ENCODE peak calls at places on chromosome 4, in ten cellular contexts. T is IMR-90, P is Peyer's patch, W is GM12878, S is testis, L is adrenal gland, O is transverse colon, F is upper lobe of left lung, A is A549, H is spleen. I is an unnamed sample.

GRCh38 chr4:122747068-122747467 is 14.6 kb downstream of the BBS12 start:
- DNase-seq in T (no peak), P (no peak), W (no peak), S (no peak), L (no peak), O (no peak), F (no peak), A (no peak), H (no peak), I (no peak)

GRCh38 chr4:53131562-53131925 is 234.3 kb downstream of the SCFD2 start:
- DNase-seq in T (no peak), P (no peak), W (no peak), S (no peak), L (no peak), O (no peak), F (no peak), A (no peak), H (no peak), I (no peak)

GRCh38 chr4:61201562-61202099 is 1.5 kb downstream of the ADGRL3 start:
- DNase-seq in T (no peak), P (peak; percentile 40), W (no peak), S (peak; percentile 19), L (no peak), O (no peak), F (peak; percentile 77), A (no peak), H (no peak), I (no peak)

GRCh38 chr4:86013623-86014022 is 346.2 kb downstream of the MAPK10 start:
- DNase-seq in T (peak; percentile 69), P (no peak), W (no peak), S (no peak), L (peak; percentile 44), O (no peak), F (no peak), A (no peak), H (no peak), I (peak; percentile 14)

GRCh38 chr4:152100378-152101201 is 339.8 kb upstream of the GATB start:
- DNase-seq in T (no peak), P (peak; percentile 83), W (no peak), S (no peak), L (no peak), O (peak; percentile 38), F (no peak), A (no peak), H (peak; percentile 84), I (peak; percentile 20)

GRCh38 chr4:2250003-2250763 is 8.3 kb upstream of the HAUS3 start:
- DNase-seq in T (no peak), P (peak; percentile 39), W (no peak), S (peak; percentile 11), L (peak; percentile 1), O (no peak), F (peak; percentile 76), A (no peak), H (no peak), I (no peak)

GRCh38 chr4:75675004-75675531 is 1.9 kb upstream of the G3BP2 start:
- DNase-seq in T (no peak), P (no peak), W (no peak), S (no peak), L (no peak), O (no peak), F (no peak), A (no peak), H (no peak), I (no peak)

GRCh38 chr4:55366621-55367020 is 20.6 kb downstream of the SRD5A3 start:
- DNase-seq in T (no peak), P (no peak), W (no peak), S (no peak), L (no peak), O (no peak), F (no peak), A (no peak), H (no peak), I (no peak)

GRCh38 chr4:57119054-57119651 is 9.0 kb upstream of the IGFBP7 start:
- DNase-seq in T (peak; percentile 96), P (peak; percentile 50), W (no peak), S (peak; percentile 56), L (peak; percentile 37), O (peak; percentile 54), F (no peak), A (peak; percentile 75), H (no peak), I (peak; percentile 11)

GRCh38 chr4:1010522-1011021 is 854 bp upstream of the FGFRL1 start:
- DNase-seq in T (peak; percentile 68), P (peak; percentile 89), W (no peak), S (peak; percentile 48), L (peak; percentile 89), O (peak; percentile 76), F (peak; percentile 91), A (peak; percentile 83), H (peak; percentile 91), I (peak; percentile 58)

GRCh38 chr4:176193126-176193525 is 2.3 kb downstream of the SPATA4 start:
- DNase-seq in T (peak; percentile 65), P (no peak), W (no peak), S (no peak), L (no peak), O (no peak), F (no peak), A (no peak), H (no peak), I (no peak)

GRCh38 chr4:92303621-92304027 is at the start of gene GRID2:
- DNase-seq in T (peak; percentile 2), P (no peak), W (no peak), S (peak; percentile 23), L (no peak), O (no peak), F (peak; percentile 82), A (no peak), H (no peak), I (peak; percentile 9)

GRCh38 chr4:102335616-102336015 is 9.7 kb downstream of the SLC39A8 start:
- DNase-seq in T (no peak), P (no peak), W (no peak), S (no peak), L (no peak), O (no peak), F (no peak), A (no peak), H (no peak), I (no peak)
- TF ChIP-seq POLR2A in T (no peak), P (no peak), W (no peak), S (no peak), L (no peak), O (no peak), F (no peak), A (no peak), H (no peak), I (no peak)

GRCh38 chr4:6770581-6771228 is 11.8 kb upstream of the KIAA0232 start:
- DNase-seq in T (no peak), P (peak; percentile 38), W (no peak), S (no peak), L (no peak), O (no peak), F (no peak), A (no peak), H (peak; percentile 21), I (no peak)

GRCh38 chr4:6773106-6773505 is 9.4 kb upstream of the KIAA0232 start:
- DNase-seq in T (peak; percentile 15), P (peak; percentile 46), W (no peak), S (no peak), L (no peak), O (no peak), F (peak; percentile 42), A (no peak), H (no peak), I (peak; percentile 57)

GRCh38 chr4:6772223-6772928 is 10.2 kb upstream of the KIAA0232 start:
- DNase-seq in T (no peak), P (peak; percentile 51), W (no peak), S (no peak), L (peak; percentile 41), O (peak; percentile 72), F (no peak), A (no peak), H (no peak), I (no peak)

GRCh38 chr4:6769984-6770420 is 12.5 kb upstream of the KIAA0232 start:
- DNase-seq in T (no peak), P (peak; percentile 54), W (no peak), S (no peak), L (no peak), O (no peak), F (no peak), A (no peak), H (no peak), I (no peak)

DNA sequence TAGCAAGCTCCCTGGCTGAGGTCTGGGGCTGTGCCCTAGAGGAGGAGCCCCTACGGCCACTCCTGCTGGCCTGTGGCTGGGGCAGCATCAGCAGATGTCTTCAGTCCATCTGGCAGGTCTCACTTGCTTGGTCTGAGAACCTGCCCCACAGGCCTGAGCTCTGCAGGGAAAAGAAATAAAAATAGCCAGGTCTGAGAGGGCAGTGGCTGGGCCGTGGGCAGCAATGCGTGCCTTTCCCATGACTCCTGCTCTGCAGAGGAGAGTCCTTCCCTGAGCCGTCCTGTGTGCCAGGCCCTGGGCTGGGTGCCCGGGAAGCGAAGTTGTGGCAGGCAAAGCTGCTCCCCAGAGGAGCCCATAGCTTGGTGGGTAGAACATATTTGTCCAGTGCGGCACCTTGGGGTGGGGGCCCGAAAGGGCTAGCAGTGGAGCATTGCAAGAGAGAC is 11.3 kb upstream of the KIAA0232 start:
- DNase-seq in T (peak; percentile 16), P (peak; percentile 39), W (no peak), S (no peak), L (no peak), O (no peak), F (no peak), A (no peak), H (no peak), I (peak; percentile 91)
- H3K4me1 ChIP-seq in T (peaks cover 3% of the 10 kb centered on the region), P (no peaks in the 10 kb centered on the region), W (peaks cover 14% of the 10 kb centered on the region), S (peaks cover 4% of the 10 kb centered on the region), L (no peaks in the 10 kb centered on the region), O (peaks cover 16% of the 10 kb centered on the region), F (no peaks in the 10 kb centered on the region), A (peaks cover 14% of the 10 kb centered on the region), H (peaks cover 16% of the 10 kb centered on the region), I (peaks cover 24% of the 10 kb centered on the region)

GRCh38 chr4:66169341-66169740 is 499.1 kb upstream of the EPHA5 start:
- DNase-seq in T (no peak), P (no peak), W (no peak), S (no peak), L (no peak), O (no peak), F (no peak), A (peak; percentile 4), H (no peak), I (no peak)
- TF ChIP-seq CTCF in T (no peak), P (no peak), W (no peak), S (no peak), L (no peak), O (no peak), F (no peak), A (no peak), H (no peak), I (no peak)

DNA sequence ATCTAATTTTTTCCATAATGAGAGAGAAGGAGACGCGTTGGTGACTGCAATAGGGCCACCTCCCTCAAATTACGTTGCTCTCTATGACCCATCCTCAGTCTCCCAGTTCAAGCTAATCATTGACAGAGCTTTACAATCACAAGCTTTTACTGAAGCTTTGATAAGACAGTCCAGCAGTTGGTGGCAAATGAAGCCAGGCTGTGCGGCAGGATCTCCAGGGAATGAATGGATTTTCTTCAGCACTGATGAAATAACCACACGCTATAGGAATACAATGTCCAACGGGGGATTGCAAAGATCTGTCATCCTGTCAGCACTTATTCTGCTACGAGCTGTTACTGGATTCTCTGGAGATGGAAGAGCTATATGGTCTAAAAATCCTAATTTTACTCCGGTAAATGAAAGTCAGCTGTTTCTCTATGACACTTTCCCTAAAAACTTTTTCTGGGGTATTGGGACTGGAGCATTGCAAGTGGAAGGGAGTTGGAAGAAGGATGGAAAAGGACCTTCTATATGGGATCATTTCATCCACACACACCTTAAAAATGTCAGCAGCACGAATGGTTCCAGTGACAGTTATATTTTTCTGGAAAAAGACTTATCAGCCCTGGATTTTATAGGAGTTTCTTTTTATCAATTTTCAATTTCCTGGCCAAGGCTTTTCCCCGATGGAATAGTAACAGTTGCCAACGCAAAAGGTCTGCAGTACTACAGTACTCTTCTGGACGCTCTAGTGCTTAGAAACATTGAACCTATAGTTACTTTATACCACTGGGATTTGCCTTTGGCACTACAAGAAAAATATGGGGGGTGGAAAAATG is at the start of gene KLB:
- DNase-seq in T (no peak), P (peak; percentile 67), W (no peak), S (no peak), L (no peak), O (peak; percentile 48), F (no peak), A (peak; percentile 59), H (no peak), I (no peak)
- TF ChIP-seq POLR2A in T (no peak), P (no peak), W (no peak), S (no peak), L (no peak), O (no peak), F (no peak), A (no peak), H (no peak), I (no peak)

I was measured in thyroid gland.